ENCODE peak calls at places on chromosomes 7 and 10, in five cellular contexts. N, F, I, R and Y are unnamed samples.

GRCh38 chr10:18583575-18584270 is 67.7 kb downstream of the NSUN6 start:
- DNase-seq in N (no peak), F (peak; percentile 11), I (no peak), R (no peak), Y (no peak)

GRCh38 chr10:35218339-35218955 is 91.8 kb downstream of the CREM start:
- DNase-seq in N (no peak), F (peak; percentile 90), I (peak; percentile 77), R (peak; percentile 50), Y (peak; percentile 86)

GRCh38 chr7:129089521-129090212 is 34.8 kb upstream of the TNPO3 start:
- DNase-seq in N (no peak), F (no peak), I (no peak), R (no peak), Y (no peak)

GRCh38 chr10:6056411-6057135 is 5.6 kb downstream of the IL2RA start:
- DNase-seq in N (no peak), F (no peak), I (no peak), R (no peak), Y (no peak)

GRCh38 chr10:48357631-48358030 is 51.2 kb downstream of the MAPK8 start:
- DNase-seq in N (no peak), F (no peak), I (no peak), R (no peak), Y (no peak)

GRCh38 chr7:30237271-30237695 is 47.1 kb upstream of the ZNRF2 start:
- DNase-seq in N (no peak), F (no peak), I (no peak), R (no peak), Y (no peak)

GRCh38 chr10:29806350-29806788 is 171.6 kb upstream of the SVIL start:
- DNase-seq in N (no peak), F (no peak), I (no peak), R (no peak), Y (no peak)

GRCh38 chr10:12768156-12768731 is 233.3 kb downstream of the CCDC3 start:
- DNase-seq in N (no peak), F (no peak), I (no peak), R (peak; percentile 65), Y (no peak)

GRCh38 chr10:76769161-76769560 is 868.4 kb downstream of the KCNMA1 start:
- DNase-seq in N (no peak), F (no peak), I (no peak), R (no peak), Y (no peak)

GRCh38 chr10:615583-616152 is 73.8 kb downstream of the DIP2C start:
- DNase-seq in N (no peak), F (no peak), I (no peak), R (no peak), Y (no peak)

GRCh38 chr10:13121500-13121854 is 21.5 kb downstream of the OPTN start:
- DNase-seq in N (no peak), F (no peak), I (no peak), R (no peak), Y (no peak)

GRCh38 chr10:130372866-130373265 is 236.7 kb downstream of the GLRX3 start:
- DNase-seq in N (no peak), F (no peak), I (no peak), R (no peak), Y (no peak)

GRCh38 chr7:75921479-75921878 is 6.5 kb downstream of the POR start:
- DNase-seq in N (no peak), F (peak; percentile 52), I (no peak), R (no peak), Y (no peak)

GRCh38 chr10:31660301-31660700 is 268.3 kb downstream of the ARHGAP12 start:
- DNase-seq in N (no peak), F (no peak), I (no peak), R (no peak), Y (no peak)

GRCh38 chr7:79732535-79732934 is 279.1 kb upstream of the MAGI2 start:
- DNase-seq in N (no peak), F (no peak), I (no peak), R (no peak), Y (no peak)

GRCh38 chr10:110147961-110148360 is 59.4 kb upstream of the MXI1 start:
- DNase-seq in N (no peak), F (no peak), I (no peak), R (no peak), Y (no peak)

GRCh38 chr7:117085769-117086463 is 132.6 kb downstream of the ST7 start:
- DNase-seq in N (no peak), F (peak; percentile 21), I (no peak), R (no peak), Y (no peak)

GRCh38 chr10:27659786-27660185 is 85.8 kb downstream of the MKX start:
- DNase-seq in N (no peak), F (no peak), I (no peak), R (no peak), Y (no peak)

GRCh38 chr10:45058992-45059561 is 58.4 kb downstream of the ZNF22 start:
- DNase-seq in N (no peak), F (no peak), I (no peak), R (no peak), Y (no peak)

GRCh38 chr7:102273749-102274712 is 12.6 kb upstream of the SH2B2 start:
- DNase-seq in N (no peak), F (peak; percentile 89), I (peak; percentile 96), R (no peak), Y (peak; percentile 83)

GRCh38 chr10:127922675-127923366 is 15.9 kb downstream of the PTPRE start:
- DNase-seq in N (no peak), F (no peak), I (peak; percentile 9), R (no peak), Y (peak; percentile 83)

GRCh38 chr7:22447759-22448158 is 52.2 kb downstream of the STEAP1B start:
- DNase-seq in N (no peak), F (no peak), I (no peak), R (no peak), Y (no peak)

GRCh38 chr7:120272261-120272895 is 597 bp upstream of the KCND2 start:
- DNase-seq in N (no peak), F (peak; percentile 56), I (peak; percentile 22), R (peak; percentile 36), Y (peak; percentile 37)

GRCh38 chr7:147711429-147711828 is 879.1 kb upstream of the C7orf33 start:
- DNase-seq in N (no peak), F (no peak), I (no peak), R (no peak), Y (no peak)

GRCh38 chr7:94632338-94633024 is 23.5 kb downstream of the SGCE start:
- DNase-seq in N (no peak), F (no peak), I (no peak), R (no peak), Y (no peak)

GRCh38 chr7:157715938-157716280 is 379.1 kb downstream of the DNAJB6 start:
- DNase-seq in N (no peak), F (no peak), I (no peak), R (no peak), Y (no peak)

GRCh38 chr7:36784991-36785940 is 61.0 kb upstream of the AOAH start:
- DNase-seq in N (no peak), F (no peak), I (no peak), R (no peak), Y (no peak)

GRCh38 chr7:36597099-36597773 is 127.1 kb downstream of the AOAH start:
- DNase-seq in N (no peak), F (no peak), I (no peak), R (no peak), Y (no peak)

DNA sequence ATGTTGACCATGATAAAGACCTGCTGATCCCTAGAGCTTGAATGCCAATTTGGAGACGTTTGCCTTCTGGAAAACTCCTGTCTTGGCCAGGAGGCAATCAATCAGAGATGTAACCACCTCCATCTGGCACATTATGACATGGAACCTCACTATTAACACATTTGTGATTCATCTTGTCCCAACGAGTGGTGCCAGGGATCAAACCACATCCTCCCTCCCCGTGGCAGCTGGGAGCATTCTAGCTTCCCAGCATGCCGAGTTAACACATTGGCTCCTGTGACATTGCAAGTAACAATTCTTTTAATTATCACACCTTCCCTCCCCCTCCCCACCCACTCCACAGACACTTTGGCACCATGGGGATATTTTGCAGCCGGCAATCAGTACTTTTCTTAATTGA is 83.9 kb upstream of the PPP1R17 start:
- DNase-seq in N (no peak), F (no peak), I (no peak), R (no peak), Y (no peak)
- TF ChIP-seq ZNF274 in N (no peak), F (no peak), I (no peak), R (no peak), Y (no peak)

GRCh38 chr7:389911-390601 is 100.1 kb downstream of the FOXL3 start:
- DNase-seq in N (no peak), F (no peak), I (no peak), R (no peak), Y (no peak)

GRCh38 chr7:388961-389701 is 99.2 kb downstream of the FOXL3 start:
- DNase-seq in N (no peak), F (no peak), I (no peak), R (no peak), Y (no peak)

GRCh38 chr7:391411-391951 is 101.5 kb downstream of the FOXL3 start:
- DNase-seq in N (no peak), F (no peak), I (no peak), R (no peak), Y (no peak)

GRCh38 chr7:391961-392524 is 102.1 kb downstream of the FOXL3 start:
- DNase-seq in N (no peak), F (peak; percentile 49), I (no peak), R (no peak), Y (no peak)

GRCh38 chr7:390761-391410 is 100.9 kb downstream of the FOXL3 start:
- DNase-seq in N (no peak), F (no peak), I (no peak), R (no peak), Y (no peak)
- TF ChIP-seq ZNF274 in N (no peak), F (no peak), I (no peak), R (no peak), Y (no peak)

DNA sequence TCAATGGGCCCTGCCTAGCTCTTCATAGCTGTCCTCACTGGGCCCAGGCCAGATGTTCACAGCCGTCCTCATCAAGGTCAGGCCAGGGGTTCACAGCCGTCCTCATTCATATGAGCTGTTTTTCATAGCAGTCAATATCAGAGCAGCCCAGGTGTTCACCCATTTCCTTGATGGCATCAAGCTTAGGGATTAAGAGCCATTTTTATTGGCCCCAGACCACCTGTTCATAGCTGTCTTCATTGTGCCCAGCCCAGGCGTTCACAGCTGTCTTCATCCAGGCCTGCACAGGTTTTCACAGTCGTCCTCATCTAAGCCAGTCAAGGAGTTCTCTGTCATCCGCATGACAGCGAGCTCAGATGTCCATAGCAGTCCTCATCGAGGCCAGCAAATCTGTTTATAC is 9.4 kb downstream of the FRG2B start:
- DNase-seq in N (no peak), F (no peak), I (no peak), R (no peak), Y (no peak)
- TF ChIP-seq ZNF274 in N (no peak), F (no peak), I (no peak), R (no peak), Y (no peak)

GRCh38 chr10:43390791-43391190 is 18.2 kb downstream of the HNRNPF start:
- DNase-seq in N (no peak), F (no peak), I (peak; percentile 42), R (no peak), Y (no peak)
- TF ChIP-seq ZNF274 in N (no peak), F (no peak), I (no peak), R (no peak), Y (no peak)